ENCODE peak calls at places on chromosomes 3 and 15, in seven cellular contexts. C is H54, N is GM12878, D is ovary, U is lower leg skin, G is adrenal gland, L is stomach. A is an unnamed sample.

GRCh38 chr3:134656211-134656800 is 5.5 kb upstream of the KY start:
- DNase-seq in G (no peak), C (no peak), D (no peak), U (no peak), L (no peak), N (no peak), A (no peak)

GRCh38 chr3:56251343-56251945 is 216.8 kb downstream of the ERC2 start:
- DNase-seq in N (peak), G (peak), C (peak), U (peak), D (peak), L (peak), A (peak)

GRCh38 chr15:79171320-79172031 is 80.9 kb upstream of the RASGRF1 start:
- DNase-seq in G (no peak), U (no peak), D (no peak), N (no peak), C (no peak), L (no peak), A (no peak)

GRCh38 chr3:55622733-55623132 is 135.6 kb upstream of the WNT5A start:
- DNase-seq in D (no peak), U (no peak), L (no peak), C (no peak), G (no peak), N (no peak), A (no peak)

GRCh38 chr3:39104961-39105686 is 2.3 kb downstream of the GORASP1 start:
- DNase-seq in L (no peak), G (no peak), D (no peak), U (no peak), N (no peak), C (no peak), A (no peak)

GRCh38 chr3:26428992-26429391 is 193.6 kb upstream of the LRRC3B start:
- DNase-seq in D (no peak), N (no peak), G (no peak), L (no peak), U (no peak), C (no peak), A (no peak)

GRCh38 chr3:38297947-38298711 is 16.0 kb downstream of the SLC22A14 start:
- DNase-seq in L (no peak), C (no peak), U (no peak), G (no peak), D (no peak), N (peak), A (no peak)

GRCh38 chr3:164806188-164806587 is 272.1 kb downstream of the SI start:
- DNase-seq in L (no peak), N (no peak), D (no peak), C (no peak), G (no peak), U (no peak), A (no peak)

GRCh38 chr3:73614385-73614784 is 10.4 kb downstream of the PDZRN3 start:
- DNase-seq in U (peak), L (no peak), C (no peak), D (no peak), N (no peak), G (peak), A (peak)

DNA sequence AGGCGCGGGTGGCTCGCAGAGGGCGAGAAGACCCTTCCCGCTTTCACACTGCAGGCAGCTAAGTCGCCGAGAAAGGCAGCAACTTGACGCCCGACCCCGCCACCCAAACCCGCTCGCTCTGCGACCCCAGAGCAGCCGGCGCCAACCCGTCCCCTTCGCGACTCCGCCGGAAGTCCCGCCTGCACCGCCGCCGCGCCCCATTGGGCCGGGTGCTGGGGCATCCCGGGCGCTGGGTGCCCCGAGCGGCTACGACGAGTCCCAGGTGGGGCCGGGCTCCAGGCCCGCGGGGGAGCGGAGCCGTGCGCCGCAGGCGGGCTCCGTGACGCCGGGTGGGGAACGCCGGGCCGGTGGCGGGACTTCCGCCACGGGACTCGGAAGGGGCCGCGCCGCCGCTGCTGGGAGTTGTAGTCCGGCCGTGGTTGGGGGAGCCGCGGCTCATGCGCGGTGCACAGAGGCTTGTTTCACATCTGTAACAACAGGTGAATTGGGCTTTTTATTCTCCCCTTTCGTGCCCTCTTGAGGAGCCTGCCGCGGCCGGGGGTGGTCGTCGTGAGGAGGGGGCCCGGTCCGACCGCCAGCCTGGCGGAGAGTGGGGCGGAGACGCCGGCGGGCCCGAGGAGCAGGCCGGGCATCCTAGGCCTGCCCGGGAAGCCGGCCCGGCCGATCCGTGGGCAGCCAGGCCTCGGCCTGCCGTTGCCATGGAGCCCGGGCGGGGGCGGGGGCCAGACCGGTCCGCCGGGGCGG is at the start of gene DHX30:
- DNase-seq in G (peak), L (peak), N (no peak), D (peak), U (peak), C (peak), A (peak)
- TF ChIP-seq POLR2A in G (peak), L (no peak), N (peak), D (peak), U (no peak), C (peak), A (peak)

DNA sequence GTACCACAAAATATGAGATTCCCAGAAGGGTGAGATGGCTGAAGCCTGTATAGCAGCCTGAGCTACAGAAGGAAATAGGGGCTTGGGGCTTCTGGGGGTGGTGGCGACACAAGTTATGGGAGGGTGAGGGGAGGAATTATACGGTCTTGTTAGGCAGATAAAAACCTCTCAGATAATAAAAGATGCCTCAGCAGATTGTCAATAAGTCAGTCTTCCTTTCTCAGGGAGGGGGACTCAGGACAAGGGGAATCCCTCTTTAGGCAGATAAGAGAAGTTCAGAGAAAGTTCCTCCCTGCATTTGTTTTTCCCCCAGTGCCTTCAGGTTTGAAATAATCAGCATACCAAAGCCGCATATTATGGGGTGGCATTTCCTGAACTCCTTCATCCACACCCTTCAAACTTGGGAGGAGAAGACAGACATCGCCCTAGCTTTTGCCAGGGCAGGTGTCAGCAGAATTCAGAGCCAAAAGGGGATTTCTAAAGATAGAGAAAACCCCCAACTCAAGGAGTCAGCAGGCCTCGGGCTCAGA is 8.4 kb downstream of the PPCDC start:
- DNase-seq in C (no peak), G (no peak), N (no peak), U (no peak), D (no peak), L (no peak), A (no peak)
- TF ChIP-seq POLR2A in C (no peak), G (no peak), N (no peak), U (no peak), D (no peak), L (no peak), A (no peak)

GRCh38 chr15:101526442-101526841 is 36.9 kb upstream of the PCSK6 start:
- DNase-seq in L (no peak), N (no peak), G (no peak), U (no peak), C (no peak), D (no peak), A (no peak)

GRCh38 chr15:101528917-101529299 is 39.4 kb upstream of the PCSK6 start:
- DNase-seq in C (no peak), D (no peak), N (no peak), U (no peak), L (no peak), G (no peak), A (no peak)

GRCh38 chr15:101530224-101530958 is 40.9 kb upstream of the PCSK6 start:
- DNase-seq in G (no peak), L (no peak), D (no peak), U (no peak), C (no peak), N (no peak), A (peak)

GRCh38 chr15:101526890-101527289 is 37.4 kb upstream of the PCSK6 start:
- DNase-seq in U (no peak), G (no peak), L (no peak), N (no peak), C (no peak), D (no peak), A (no peak)

GRCh38 chr15:101528108-101528916 is 38.8 kb upstream of the PCSK6 start:
- DNase-seq in D (peak), G (no peak), N (no peak), U (no peak), L (peak), C (no peak), A (peak)
- TF ChIP-seq POLR2A in D (no peak), G (no peak), N (no peak), U (no peak), L (no peak), C (no peak), A (no peak)

DNA sequence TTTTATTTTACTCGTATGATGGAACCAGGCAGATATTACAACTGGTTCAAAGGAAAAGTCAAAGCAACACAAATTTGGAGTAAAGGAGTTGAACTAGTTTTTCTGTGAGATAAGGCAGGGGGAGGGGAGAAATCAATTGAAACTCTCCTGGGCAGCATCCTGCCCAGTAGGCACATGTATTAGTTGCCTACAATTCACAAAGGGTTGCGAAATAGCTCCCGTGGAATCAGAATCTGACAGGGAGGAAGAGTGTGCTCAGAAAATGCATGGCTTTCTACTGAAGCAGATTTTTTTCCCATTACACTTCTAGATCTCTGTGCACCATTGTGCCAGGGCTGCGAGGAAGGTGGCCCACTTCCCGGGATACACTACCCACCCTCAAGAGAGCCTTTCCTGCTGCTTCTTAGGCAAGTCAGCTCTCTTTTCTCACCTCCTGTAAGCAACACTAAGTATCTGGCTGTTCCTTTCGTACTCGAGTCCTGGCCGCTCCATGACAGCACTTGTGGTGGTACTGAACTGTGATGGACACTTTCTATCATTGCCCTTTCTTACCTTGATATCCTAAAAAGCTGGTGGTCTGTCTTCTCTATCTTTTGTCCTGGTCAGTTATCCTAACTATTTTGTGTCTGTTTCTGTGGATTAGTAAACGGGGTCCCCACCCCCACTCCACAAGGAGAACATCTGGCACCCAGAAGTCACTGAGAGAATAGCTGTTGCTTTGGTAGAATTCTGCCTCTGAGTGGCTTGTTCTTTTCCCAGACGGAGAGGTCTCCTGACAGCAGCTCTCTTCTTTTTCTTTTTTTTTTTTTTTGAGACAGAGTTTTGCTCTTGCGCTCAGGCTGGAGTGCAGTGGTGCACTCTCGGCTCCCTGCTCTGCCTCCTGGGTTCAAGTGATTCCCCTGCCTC is 74.8 kb downstream of the RPL39L start:
- DNase-seq in U (no peak), G (no peak), C (no peak), L (no peak), D (no peak), N (no peak), A (no peak)
- TF ChIP-seq POLR2A in U (no peak), G (no peak), C (no peak), L (no peak), D (no peak), N (peak), A (no peak)

A was measured in transverse colon.